ENCODE peak calls at places on chromosomes 13 and 19, in nine cellular contexts. X is RCC 7860; H is stimulated activated CD4-positive, alpha-beta T cell treated with anti-CD3 and anti-CD28 coated beads, Interleukin-4, amount 100 ng/mL, for 1 hour; R is activated CD4-positive, alpha-beta T cell treated with anti-CD3 and anti-CD28 coated beads for 24 hours; Z is HAP-1; Q is psoas muscle; N is Karpas-422; Y is H54; I is NCI-H748 treated with DMSO at 0.1 percent for 48 hours. T is an unnamed sample.

GRCh38 chr13:28754698-28755545 is 36.2 kb upstream of the SLC46A3 start:
- DNase-seq in Z (no peak), Y (no peak), X (no peak), I (no peak), H (peak), Q (no peak), N (no peak), R (no peak), T (no peak)

GRCh38 chr13:78787189-78787588 is 128.2 kb upstream of the OBI1 start:
- DNase-seq in X (no peak), R (no peak), N (no peak), Q (no peak), Y (no peak), I (peak), Z (no peak), H (no peak), T (peak)

GRCh38 chr13:83881031-83881727 is 1.1 kb downstream of the SLITRK1 start:
- DNase-seq in N (no peak), Q (no peak), R (no peak), Y (no peak), I (peak), H (no peak), Z (no peak), X (no peak), T (no peak)

GRCh38 chr19:2612619-2613249 is 89.8 kb downstream of the GNG7 start:
- DNase-seq in N (no peak), R (no peak), H (no peak), Z (no peak), Q (no peak), X (no peak), I (no peak), Y (no peak), T (no peak)

GRCh38 chr13:35794734-35795389 is 318.4 kb upstream of the MAB21L1 start:
- DNase-seq in R (no peak), I (no peak), Z (no peak), Q (no peak), H (no peak), X (no peak), N (no peak), Y (no peak), T (no peak)

GRCh38 chr13:99075268-99076191 is 97.7 kb upstream of the DOCK9 start:
- DNase-seq in R (no peak), Z (no peak), Y (no peak), Q (no peak), X (no peak), H (no peak), N (no peak), I (no peak), T (no peak)

GRCh38 chr13:81498969-81499368 is 1158.0 kb upstream of the SPRY2 start:
- DNase-seq in X (no peak), H (no peak), I (no peak), Y (no peak), N (no peak), R (no peak), Q (no peak), Z (no peak), T (no peak)

GRCh38 chr19:11088508-11089253 is 582 bp upstream of the LDLR start:
- DNase-seq in Y (no peak), H (no peak), Z (no peak), I (peak), N (no peak), Q (no peak), R (no peak), X (no peak), T (peak)

GRCh38 chr13:29676535-29676934 is 81.0 kb upstream of the SLC7A1 start:
- DNase-seq in X (peak), I (no peak), Y (peak), R (no peak), H (no peak), Q (no peak), Z (no peak), N (no peak), T (no peak)

GRCh38 chr19:34540811-34541557 is 59.4 kb downstream of the WTIP start:
- DNase-seq in Z (no peak), Q (no peak), Y (no peak), R (no peak), X (no peak), H (no peak), I (no peak), N (no peak), T (no peak)